ENCODE peak calls at places on chromosomes 4 and X, in ten cellular contexts. One of them, this sample, is unnamed.

GRCh38 chr4:121057466-121057911 is 14.8 kb downstream of the NDNF start:
- DNase-seq in activated T-cell treated with anti-CD3 and anti-CD28 coated beads for 1 hour: no peak
- DNase-seq in EL: no peak
- DNase-seq in stimulated activated CD4-positive, alpha-beta T cell treated with anti-CD3 and anti-CD28 coated beads, Interleukin-15, amount 100 ng/mL, for 1 hour: no peak
- DNase-seq in NCI-H2107: no peak
- DNase-seq in mucosa of gallbladder: no peak
- DNase-seq in activated CD4-positive, alpha-beta T cell treated with anti-CD3 and anti-CD28 coated beads for 24 hours: no peak
- DNase-seq in right atrium auricular region: no peak
- DNase-seq in cardiac fibroblast: no peak
- DNase-seq in left ventricle myocardium inferior: no peak
- DNase-seq in this sample: no peak

GRCh38 chrX:119784747-119785446 is 6.5 kb downstream of the RPL39 start:
- DNase-seq in EL: peak
- DNase-seq in NCI-H2107: no peak
- DNase-seq in mucosa of gallbladder: no peak
- DNase-seq in cardiac fibroblast: peak
- DNase-seq in right atrium auricular region: no peak
- DNase-seq in stimulated activated CD4-positive, alpha-beta T cell treated with anti-CD3 and anti-CD28 coated beads, Interleukin-15, amount 100 ng/mL, for 1 hour: no peak
- DNase-seq in activated CD4-positive, alpha-beta T cell treated with anti-CD3 and anti-CD28 coated beads for 24 hours: peak
- DNase-seq in activated T-cell treated with anti-CD3 and anti-CD28 coated beads for 1 hour: peak
- DNase-seq in left ventricle myocardium inferior: no peak
- DNase-seq in this sample: no peak

GRCh38 chr4:138111462-138112000 is 130.6 kb downstream of the SLC7A11 start:
- DNase-seq in mucosa of gallbladder: no peak
- DNase-seq in EL: peak
- DNase-seq in right atrium auricular region: no peak
- DNase-seq in left ventricle myocardium inferior: no peak
- DNase-seq in activated CD4-positive, alpha-beta T cell treated with anti-CD3 and anti-CD28 coated beads for 24 hours: no peak
- DNase-seq in NCI-H2107: no peak
- DNase-seq in activated T-cell treated with anti-CD3 and anti-CD28 coated beads for 1 hour: no peak
- DNase-seq in cardiac fibroblast: peak
- DNase-seq in stimulated activated CD4-positive, alpha-beta T cell treated with anti-CD3 and anti-CD28 coated beads, Interleukin-15, amount 100 ng/mL, for 1 hour: no peak
- DNase-seq in this sample: no peak

GRCh38 chr4:165191253-165191652 is 16.1 kb upstream of the KLHL2 start:
- DNase-seq in right atrium auricular region: no peak
- DNase-seq in NCI-H2107: no peak
- DNase-seq in activated T-cell treated with anti-CD3 and anti-CD28 coated beads for 1 hour: no peak
- DNase-seq in activated CD4-positive, alpha-beta T cell treated with anti-CD3 and anti-CD28 coated beads for 24 hours: no peak
- DNase-seq in cardiac fibroblast: no peak
- DNase-seq in left ventricle myocardium inferior: no peak
- DNase-seq in EL: no peak
- DNase-seq in stimulated activated CD4-positive, alpha-beta T cell treated with anti-CD3 and anti-CD28 coated beads, Interleukin-15, amount 100 ng/mL, for 1 hour: no peak
- DNase-seq in mucosa of gallbladder: no peak
- DNase-seq in this sample: no peak

GRCh38 chr4:1449833-1450741 is 43.8 kb upstream of the NKX1-1 start:
- DNase-seq in activated CD4-positive, alpha-beta T cell treated with anti-CD3 and anti-CD28 coated beads for 24 hours: no peak
- DNase-seq in cardiac fibroblast: no peak
- DNase-seq in activated T-cell treated with anti-CD3 and anti-CD28 coated beads for 1 hour: no peak
- DNase-seq in mucosa of gallbladder: no peak
- DNase-seq in EL: no peak
- DNase-seq in right atrium auricular region: no peak
- DNase-seq in NCI-H2107: no peak
- DNase-seq in left ventricle myocardium inferior: no peak
- DNase-seq in stimulated activated CD4-positive, alpha-beta T cell treated with anti-CD3 and anti-CD28 coated beads, Interleukin-15, amount 100 ng/mL, for 1 hour: no peak
- DNase-seq in this sample: no peak

GRCh38 chrX:28920554-28920953 is 333.3 kb downstream of the IL1RAPL1 start:
- DNase-seq in left ventricle myocardium inferior: no peak
- DNase-seq in activated T-cell treated with anti-CD3 and anti-CD28 coated beads for 1 hour: no peak
- DNase-seq in cardiac fibroblast: no peak
- DNase-seq in EL: no peak
- DNase-seq in right atrium auricular region: no peak
- DNase-seq in activated CD4-positive, alpha-beta T cell treated with anti-CD3 and anti-CD28 coated beads for 24 hours: no peak
- DNase-seq in stimulated activated CD4-positive, alpha-beta T cell treated with anti-CD3 and anti-CD28 coated beads, Interleukin-15, amount 100 ng/mL, for 1 hour: no peak
- DNase-seq in NCI-H2107: peak
- DNase-seq in mucosa of gallbladder: no peak
- DNase-seq in this sample: peak

GRCh38 chr4:97720869-97721432 is 422.3 kb downstream of the STPG2 start:
- DNase-seq in cardiac fibroblast: peak
- DNase-seq in left ventricle myocardium inferior: no peak
- DNase-seq in right atrium auricular region: no peak
- DNase-seq in NCI-H2107: no peak
- DNase-seq in EL: no peak
- DNase-seq in stimulated activated CD4-positive, alpha-beta T cell treated with anti-CD3 and anti-CD28 coated beads, Interleukin-15, amount 100 ng/mL, for 1 hour: no peak
- DNase-seq in mucosa of gallbladder: no peak
- DNase-seq in activated CD4-positive, alpha-beta T cell treated with anti-CD3 and anti-CD28 coated beads for 24 hours: no peak
- DNase-seq in activated T-cell treated with anti-CD3 and anti-CD28 coated beads for 1 hour: no peak
- DNase-seq in this sample: no peak

GRCh38 chr4:176340871-176341685 is 21.3 kb downstream of the SPCS3 start:
- DNase-seq in EL: peak
- DNase-seq in stimulated activated CD4-positive, alpha-beta T cell treated with anti-CD3 and anti-CD28 coated beads, Interleukin-15, amount 100 ng/mL, for 1 hour: no peak
- DNase-seq in NCI-H2107: no peak
- DNase-seq in cardiac fibroblast: peak
- DNase-seq in mucosa of gallbladder: no peak
- DNase-seq in left ventricle myocardium inferior: no peak
- DNase-seq in activated T-cell treated with anti-CD3 and anti-CD28 coated beads for 1 hour: no peak
- DNase-seq in activated CD4-positive, alpha-beta T cell treated with anti-CD3 and anti-CD28 coated beads for 24 hours: no peak
- DNase-seq in right atrium auricular region: no peak
- DNase-seq in this sample: no peak

GRCh38 chr4:95560791-95561190 is 12.0 kb upstream of the UNC5C start:
- DNase-seq in NCI-H2107: no peak
- DNase-seq in left ventricle myocardium inferior: no peak
- DNase-seq in activated CD4-positive, alpha-beta T cell treated with anti-CD3 and anti-CD28 coated beads for 24 hours: no peak
- DNase-seq in cardiac fibroblast: no peak
- DNase-seq in stimulated activated CD4-positive, alpha-beta T cell treated with anti-CD3 and anti-CD28 coated beads, Interleukin-15, amount 100 ng/mL, for 1 hour: no peak
- DNase-seq in EL: no peak
- DNase-seq in right atrium auricular region: no peak
- DNase-seq in activated T-cell treated with anti-CD3 and anti-CD28 coated beads for 1 hour: no peak
- DNase-seq in mucosa of gallbladder: no peak
- DNase-seq in this sample: no peak

GRCh38 chr4:57154191-57154590 is 44.0 kb upstream of the IGFBP7 start:
- DNase-seq in EL: peak
- DNase-seq in stimulated activated CD4-positive, alpha-beta T cell treated with anti-CD3 and anti-CD28 coated beads, Interleukin-15, amount 100 ng/mL, for 1 hour: no peak
- DNase-seq in cardiac fibroblast: peak
- DNase-seq in right atrium auricular region: no peak
- DNase-seq in activated T-cell treated with anti-CD3 and anti-CD28 coated beads for 1 hour: no peak
- DNase-seq in activated CD4-positive, alpha-beta T cell treated with anti-CD3 and anti-CD28 coated beads for 24 hours: no peak
- DNase-seq in NCI-H2107: no peak
- DNase-seq in mucosa of gallbladder: no peak
- DNase-seq in left ventricle myocardium inferior: no peak
- DNase-seq in this sample: no peak

GRCh38 chrX:63657821-63658220 is 127.2 kb downstream of the ARHGEF9 start:
- DNase-seq in cardiac fibroblast: peak
- DNase-seq in activated CD4-positive, alpha-beta T cell treated with anti-CD3 and anti-CD28 coated beads for 24 hours: no peak
- DNase-seq in stimulated activated CD4-positive, alpha-beta T cell treated with anti-CD3 and anti-CD28 coated beads, Interleukin-15, amount 100 ng/mL, for 1 hour: no peak
- DNase-seq in activated T-cell treated with anti-CD3 and anti-CD28 coated beads for 1 hour: no peak
- DNase-seq in EL: peak
- DNase-seq in NCI-H2107: no peak
- DNase-seq in left ventricle myocardium inferior: peak
- DNase-seq in mucosa of gallbladder: no peak
- DNase-seq in right atrium auricular region: peak
- DNase-seq in this sample: no peak

GRCh38 chr4:83389037-83389755 is 54.5 kb upstream of the HPSE start:
- DNase-seq in right atrium auricular region: no peak
- DNase-seq in mucosa of gallbladder: no peak
- DNase-seq in cardiac fibroblast: peak
- DNase-seq in activated T-cell treated with anti-CD3 and anti-CD28 coated beads for 1 hour: no peak
- DNase-seq in NCI-H2107: no peak
- DNase-seq in left ventricle myocardium inferior: no peak
- DNase-seq in stimulated activated CD4-positive, alpha-beta T cell treated with anti-CD3 and anti-CD28 coated beads, Interleukin-15, amount 100 ng/mL, for 1 hour: no peak
- DNase-seq in activated CD4-positive, alpha-beta T cell treated with anti-CD3 and anti-CD28 coated beads for 24 hours: no peak
- DNase-seq in EL: no peak
- DNase-seq in this sample: no peak

GRCh38 chr4:145907363-145907762 is 31.3 kb downstream of the ZNF827 start:
- DNase-seq in mucosa of gallbladder: no peak
- DNase-seq in stimulated activated CD4-positive, alpha-beta T cell treated with anti-CD3 and anti-CD28 coated beads, Interleukin-15, amount 100 ng/mL, for 1 hour: no peak
- DNase-seq in NCI-H2107: no peak
- DNase-seq in cardiac fibroblast: no peak
- DNase-seq in EL: no peak
- DNase-seq in left ventricle myocardium inferior: no peak
- DNase-seq in activated CD4-positive, alpha-beta T cell treated with anti-CD3 and anti-CD28 coated beads for 24 hours: no peak
- DNase-seq in right atrium auricular region: no peak
- DNase-seq in activated T-cell treated with anti-CD3 and anti-CD28 coated beads for 1 hour: no peak
- DNase-seq in this sample: no peak

GRCh38 chrX:133956570-133957340 is 28.6 kb downstream of the GPC3 start:
- DNase-seq in EL: no peak
- DNase-seq in NCI-H2107: no peak
- DNase-seq in left ventricle myocardium inferior: no peak
- DNase-seq in right atrium auricular region: no peak
- DNase-seq in mucosa of gallbladder: no peak
- DNase-seq in stimulated activated CD4-positive, alpha-beta T cell treated with anti-CD3 and anti-CD28 coated beads, Interleukin-15, amount 100 ng/mL, for 1 hour: no peak
- DNase-seq in activated CD4-positive, alpha-beta T cell treated with anti-CD3 and anti-CD28 coated beads for 24 hours: no peak
- DNase-seq in cardiac fibroblast: no peak
- DNase-seq in activated T-cell treated with anti-CD3 and anti-CD28 coated beads for 1 hour: no peak
- DNase-seq in this sample: no peak

GRCh38 chr4:189096717-189097116 is 844.0 kb upstream of the FRG1 start:
- DNase-seq in left ventricle myocardium inferior: no peak
- DNase-seq in activated T-cell treated with anti-CD3 and anti-CD28 coated beads for 1 hour: no peak
- DNase-seq in activated CD4-positive, alpha-beta T cell treated with anti-CD3 and anti-CD28 coated beads for 24 hours: no peak
- DNase-seq in right atrium auricular region: no peak
- DNase-seq in EL: no peak
- DNase-seq in cardiac fibroblast: no peak
- DNase-seq in mucosa of gallbladder: no peak
- DNase-seq in NCI-H2107: no peak
- DNase-seq in stimulated activated CD4-positive, alpha-beta T cell treated with anti-CD3 and anti-CD28 coated beads, Interleukin-15, amount 100 ng/mL, for 1 hour: no peak
- DNase-seq in this sample: no peak

GRCh38 chr4:139523076-139523475 is 32.9 kb downstream of the SETD7 start:
- DNase-seq in activated T-cell treated with anti-CD3 and anti-CD28 coated beads for 1 hour: no peak
- DNase-seq in cardiac fibroblast: peak
- DNase-seq in mucosa of gallbladder: no peak
- DNase-seq in NCI-H2107: no peak
- DNase-seq in activated CD4-positive, alpha-beta T cell treated with anti-CD3 and anti-CD28 coated beads for 24 hours: no peak
- DNase-seq in stimulated activated CD4-positive, alpha-beta T cell treated with anti-CD3 and anti-CD28 coated beads, Interleukin-15, amount 100 ng/mL, for 1 hour: no peak
- DNase-seq in right atrium auricular region: no peak
- DNase-seq in EL: no peak
- DNase-seq in left ventricle myocardium inferior: peak
- DNase-seq in this sample: no peak

GRCh38 chr4:59339631-59340030 is 1860.5 kb upstream of the ADGRL3 start:
- DNase-seq in left ventricle myocardium inferior: no peak
- DNase-seq in activated T-cell treated with anti-CD3 and anti-CD28 coated beads for 1 hour: no peak
- DNase-seq in mucosa of gallbladder: no peak
- DNase-seq in activated CD4-positive, alpha-beta T cell treated with anti-CD3 and anti-CD28 coated beads for 24 hours: no peak
- DNase-seq in right atrium auricular region: no peak
- DNase-seq in EL: no peak
- DNase-seq in cardiac fibroblast: no peak
- DNase-seq in NCI-H2107: no peak
- DNase-seq in stimulated activated CD4-positive, alpha-beta T cell treated with anti-CD3 and anti-CD28 coated beads, Interleukin-15, amount 100 ng/mL, for 1 hour: no peak
- DNase-seq in this sample: no peak

GRCh38 chr4:84955168-84955567 is 11.3 kb downstream of the WDFY3 start:
- DNase-seq in cardiac fibroblast: no peak
- DNase-seq in stimulated activated CD4-positive, alpha-beta T cell treated with anti-CD3 and anti-CD28 coated beads, Interleukin-15, amount 100 ng/mL, for 1 hour: no peak
- DNase-seq in EL: no peak
- DNase-seq in right atrium auricular region: no peak
- DNase-seq in activated T-cell treated with anti-CD3 and anti-CD28 coated beads for 1 hour: no peak
- DNase-seq in left ventricle myocardium inferior: no peak
- DNase-seq in activated CD4-positive, alpha-beta T cell treated with anti-CD3 and anti-CD28 coated beads for 24 hours: no peak
- DNase-seq in NCI-H2107: no peak
- DNase-seq in mucosa of gallbladder: no peak
- DNase-seq in this sample: no peak

GRCh38 chr4:38275331-38275821 is 315.2 kb downstream of the PTTG2 start:
- DNase-seq in mucosa of gallbladder: no peak
- DNase-seq in NCI-H2107: peak
- DNase-seq in stimulated activated CD4-positive, alpha-beta T cell treated with anti-CD3 and anti-CD28 coated beads, Interleukin-15, amount 100 ng/mL, for 1 hour: no peak
- DNase-seq in activated T-cell treated with anti-CD3 and anti-CD28 coated beads for 1 hour: no peak
- DNase-seq in activated CD4-positive, alpha-beta T cell treated with anti-CD3 and anti-CD28 coated beads for 24 hours: no peak
- DNase-seq in left ventricle myocardium inferior: no peak
- DNase-seq in right atrium auricular region: no peak
- DNase-seq in cardiac fibroblast: no peak
- DNase-seq in EL: no peak
- DNase-seq in this sample: peak

GRCh38 chr4:7430368-7430964 is 4.3 kb downstream of the PSAPL1 start:
- DNase-seq in cardiac fibroblast: no peak
- DNase-seq in mucosa of gallbladder: no peak
- DNase-seq in NCI-H2107: no peak
- DNase-seq in activated T-cell treated with anti-CD3 and anti-CD28 coated beads for 1 hour: no peak
- DNase-seq in activated CD4-positive, alpha-beta T cell treated with anti-CD3 and anti-CD28 coated beads for 24 hours: no peak
- DNase-seq in right atrium auricular region: no peak
- DNase-seq in left ventricle myocardium inferior: peak
- DNase-seq in stimulated activated CD4-positive, alpha-beta T cell treated with anti-CD3 and anti-CD28 coated beads, Interleukin-15, amount 100 ng/mL, for 1 hour: no peak
- DNase-seq in EL: no peak
- DNase-seq in this sample: no peak

GRCh38 chrX:129091097-129091496 is 432.2 kb downstream of the SMARCA1 start:
- DNase-seq in right atrium auricular region: no peak
- DNase-seq in EL: no peak
- DNase-seq in mucosa of gallbladder: no peak
- DNase-seq in NCI-H2107: no peak
- DNase-seq in cardiac fibroblast: no peak
- DNase-seq in activated CD4-positive, alpha-beta T cell treated with anti-CD3 and anti-CD28 coated beads for 24 hours: no peak
- DNase-seq in stimulated activated CD4-positive, alpha-beta T cell treated with anti-CD3 and anti-CD28 coated beads, Interleukin-15, amount 100 ng/mL, for 1 hour: no peak
- DNase-seq in activated T-cell treated with anti-CD3 and anti-CD28 coated beads for 1 hour: no peak
- DNase-seq in left ventricle myocardium inferior: no peak
- DNase-seq in this sample: no peak

GRCh38 chrX:49868739-49869138 is 10.5 kb upstream of the USP27X start:
- DNase-seq in NCI-H2107: no peak
- DNase-seq in left ventricle myocardium inferior: no peak
- DNase-seq in EL: no peak
- DNase-seq in activated T-cell treated with anti-CD3 and anti-CD28 coated beads for 1 hour: no peak
- DNase-seq in mucosa of gallbladder: no peak
- DNase-seq in stimulated activated CD4-positive, alpha-beta T cell treated with anti-CD3 and anti-CD28 coated beads, Interleukin-15, amount 100 ng/mL, for 1 hour: no peak
- DNase-seq in cardiac fibroblast: no peak
- DNase-seq in right atrium auricular region: no peak
- DNase-seq in activated CD4-positive, alpha-beta T cell treated with anti-CD3 and anti-CD28 coated beads for 24 hours: no peak
- DNase-seq in this sample: no peak

GRCh38 chr4:110196206-110196870 is 2.1 kb downstream of the ELOVL6 start:
- DNase-seq in activated T-cell treated with anti-CD3 and anti-CD28 coated beads for 1 hour: peak
- DNase-seq in cardiac fibroblast: peak
- DNase-seq in mucosa of gallbladder: peak
- DNase-seq in right atrium auricular region: no peak
- DNase-seq in activated CD4-positive, alpha-beta T cell treated with anti-CD3 and anti-CD28 coated beads for 24 hours: peak
- DNase-seq in NCI-H2107: no peak
- DNase-seq in left ventricle myocardium inferior: peak
- DNase-seq in EL: peak
- DNase-seq in stimulated activated CD4-positive, alpha-beta T cell treated with anti-CD3 and anti-CD28 coated beads, Interleukin-15, amount 100 ng/mL, for 1 hour: no peak
- DNase-seq in this sample: peak

GRCh38 chr4:127249066-127249766 is 383.5 kb upstream of the INTU start:
- DNase-seq in stimulated activated CD4-positive, alpha-beta T cell treated with anti-CD3 and anti-CD28 coated beads, Interleukin-15, amount 100 ng/mL, for 1 hour: no peak
- DNase-seq in activated T-cell treated with anti-CD3 and anti-CD28 coated beads for 1 hour: no peak
- DNase-seq in EL: peak
- DNase-seq in right atrium auricular region: no peak
- DNase-seq in activated CD4-positive, alpha-beta T cell treated with anti-CD3 and anti-CD28 coated beads for 24 hours: no peak
- DNase-seq in NCI-H2107: no peak
- DNase-seq in left ventricle myocardium inferior: no peak
- DNase-seq in cardiac fibroblast: peak
- DNase-seq in mucosa of gallbladder: no peak
- DNase-seq in this sample: no peak

This sample was measured in NCI-H510A.